ENCODE peak calls at places on chromosomes 12 and 14, in five cellular contexts. C, J, S, R and L are unnamed samples.

GRCh38 chr14:100802766-100803693 is 22.9 kb upstream of the MEG3 start:
- DNase-seq in C (no peak), R (no peak), J (no peak), S (no peak), L (no peak)

GRCh38 chr12:10186299-10186698 is 7.5 kb downstream of the TMEM52B start:
- DNase-seq in R (no peak), C (peak; percentile 12), S (no peak), J (no peak), L (no peak)

GRCh38 chr12:67927815-67928214 is 61.4 kb upstream of the IFNG-AS1 start:
- DNase-seq in C (peak; percentile 13), J (no peak), S (no peak), R (no peak), L (no peak)

GRCh38 chr14:23719225-23719985 is 83.2 kb downstream of the DHRS2 start:
- DNase-seq in J (no peak), R (no peak), S (no peak), C (no peak), L (no peak)

GRCh38 chr14:64816221-64816783 is 63.4 kb downstream of the SPTB start:
- DNase-seq in S (no peak), C (no peak), J (no peak), R (no peak), L (no peak)

GRCh38 chr12:111426341-111427185 is 20.8 kb downstream of the SH2B3 start:
- DNase-seq in R (no peak), C (no peak), S (no peak), J (peak; percentile 54), L (no peak)

GRCh38 chr12:91216871-91217270 is 34.3 kb upstream of the DCN start:
- DNase-seq in S (no peak), J (peak; percentile 35), C (no peak), R (no peak), L (no peak)

GRCh38 chr12:3078086-3078820 is 1.1 kb downstream of the TSPAN9 start:
- DNase-seq in R (no peak), S (no peak), C (no peak), J (no peak), L (no peak)

GRCh38 chr14:97456958-97457357 is 659.8 kb downstream of the VRK1 start:
- DNase-seq in R (no peak), J (no peak), S (no peak), C (no peak), L (no peak)

GRCh38 chr14:105249175-105250007 is 1.1 kb downstream of the BTBD6 start:
- DNase-seq in C (no peak), S (no peak), J (peak; percentile 67), R (no peak), L (no peak)

GRCh38 chr12:112007945-112008344 is 5.0 kb downstream of the TMEM116 start:
- DNase-seq in J (no peak), S (no peak), R (no peak), C (no peak), L (no peak)

GRCh38 chr12:116370004-116370404 is 92.5 kb upstream of the MED13L start:
- DNase-seq in S (peak; percentile 24), C (no peak), J (peak; percentile 75), R (no peak), L (no peak)

GRCh38 chr14:65156568-65157366 is 54.5 kb upstream of the MAX start:
- DNase-seq in C (no peak), R (no peak), J (peak; percentile 86), S (peak; percentile 84), L (no peak)

GRCh38 chr14:103111297-103111981 is 11.8 kb upstream of the TNFAIP2 start:
- DNase-seq in J (no peak), C (no peak), S (no peak), R (no peak), L (no peak)

GRCh38 chr12:46934374-46935111 is 108.7 kb upstream of the SLC38A4 start:
- DNase-seq in C (no peak), S (no peak), J (no peak), R (no peak), L (no peak)

GRCh38 chr12:111975161-111975931 is 37.6 kb downstream of the TMEM116 start:
- DNase-seq in J (no peak), C (no peak), R (no peak), S (no peak), L (no peak)

GRCh38 chr12:95473440-95473946 is 459 bp upstream of the METAP2 start:
- DNase-seq in C (peak; percentile 60), J (peak; percentile 74), R (no peak), S (peak; percentile 4), L (no peak)

GRCh38 chr14:59020382-59020781 is 168.1 kb upstream of the DAAM1 start:
- DNase-seq in S (no peak), R (no peak), C (peak; percentile 35), J (peak; percentile 66), L (no peak)

GRCh38 chr12:102343361-102344121 is 136.8 kb downstream of the IGF1 start:
- DNase-seq in R (no peak), J (peak; percentile 5), S (no peak), C (peak; percentile 24), L (no peak)

GRCh38 chr12:118649765-118650585 is 273.6 kb downstream of the SUDS3 start:
- DNase-seq in R (no peak), J (no peak), S (no peak), C (no peak), L (no peak)

GRCh38 chr12:103771466-103771865 is 69.6 kb downstream of the NT5DC3 start:
- DNase-seq in S (peak; percentile 14), R (no peak), C (peak; percentile 42), J (peak; percentile 63), L (no peak)